ENCODE peak calls at places on chromosomes 12 and 14, in five cellular contexts. F is thoracic aorta, Z is HCT116, Q is retinal pigment epithelial cell, E is GM12864. L is an unnamed sample.

GRCh38 chr14:72451081-72451972 is 442.6 kb downstream of the DPF3 start:
- DNase-seq in F (no peak), Z (no peak), Q (peak), E (peak), L (peak)

GRCh38 chr12:114902665-114903393 is 218.9 kb upstream of the TBX3 start:
- DNase-seq in F (no peak), Z (no peak), Q (no peak), E (no peak), L (no peak)

GRCh38 chr12:98998697-98999299 is 353.7 kb downstream of the APAF1 start:
- DNase-seq in F (no peak), Z (peak), Q (peak), E (no peak), L (peak)

GRCh38 chr14:99572173-99572999 is 31.6 kb downstream of the CCDC85C start:
- DNase-seq in F (no peak), Z (no peak), Q (no peak), E (no peak), L (no peak)

GRCh38 chr12:48053883-48054282 is 49.6 kb upstream of the COL2A1 start:
- DNase-seq in F (no peak), Z (no peak), Q (no peak), E (no peak), L (no peak)

GRCh38 chr12:52681551-52682380 is 1.6 kb upstream of the KRT1 start:
- DNase-seq in F (no peak), Z (no peak), Q (no peak), E (no peak), L (no peak)

GRCh38 chr14:61559641-61560201 is 135.6 kb upstream of the HIF1A start:
- DNase-seq in F (no peak), Z (peak), Q (no peak), E (no peak), L (no peak)

GRCh38 chr12:946212-946611 is 3.3 kb downstream of the RAD52 start:
- DNase-seq in F (no peak), Z (no peak), Q (no peak), E (no peak), L (no peak)

GRCh38 chr14:27078176-27078575 is 480.3 kb upstream of the NOVA1 start:
- DNase-seq in F (no peak), Z (no peak), Q (peak), E (no peak), L (no peak)

GRCh38 chr12:96399081-96399918 is 939 bp downstream of the CDK17 start:
- DNase-seq in F (peak), Z (no peak), Q (no peak), E (no peak), L (peak)
- TF ChIP-seq CTCF in F (no peak), Z (no peak), Q (peak), E (peak), L (no peak)

DNA sequence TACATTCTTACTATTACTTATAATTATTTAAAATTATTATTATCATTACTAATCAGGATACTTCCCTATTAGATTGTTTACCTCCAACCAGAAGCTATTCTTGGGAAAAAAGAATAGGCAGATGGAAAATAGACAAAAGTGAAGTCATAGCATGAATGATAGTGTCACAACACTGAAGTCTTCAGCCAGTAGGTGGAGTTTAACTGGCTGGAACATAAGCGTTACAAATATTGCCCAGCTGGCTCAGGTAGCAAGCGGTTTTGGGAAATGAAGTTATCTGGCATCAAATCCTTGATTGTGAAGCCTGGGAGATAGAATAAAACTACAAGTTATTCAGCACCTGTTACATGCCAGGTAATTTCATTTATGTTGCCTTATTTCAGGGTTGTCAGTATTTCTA is 762.9 kb downstream of the C12orf50 start:
- DNase-seq in F (no peak), Z (no peak), Q (no peak), E (no peak), L (no peak)
- TF ChIP-seq CTCF in F (no peak), Z (peak), Q (no peak), E (no peak), L (no peak)

DNA sequence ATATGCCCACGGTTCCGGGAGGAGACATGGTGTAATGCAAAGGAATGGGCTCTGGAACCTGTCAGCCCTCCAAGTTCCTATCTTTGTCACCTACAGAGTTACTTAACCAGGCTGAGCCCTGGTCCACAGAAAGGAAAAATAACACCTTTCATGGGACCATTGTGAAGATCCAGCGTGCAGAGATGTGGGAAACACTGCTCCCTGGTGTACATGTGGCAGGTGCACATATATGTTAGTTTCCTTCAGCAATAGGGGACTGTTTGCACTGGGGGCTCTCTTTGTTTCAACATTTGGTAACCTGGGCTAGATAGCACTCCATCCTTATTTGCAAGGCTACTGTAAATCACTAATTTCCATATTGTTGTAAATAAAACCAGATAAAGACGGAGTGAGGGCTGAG is 72.3 kb downstream of the ANO2 start:
- DNase-seq in F (no peak), Z (peak), Q (peak), E (no peak), L (no peak)
- TF ChIP-seq CTCF in F (peak), Z (peak), Q (peak), E (no peak), L (no peak)

GRCh38 chr12:10457760-10458159 is 4.6 kb upstream of the KLRC1 start:
- DNase-seq in F (no peak), Z (no peak), Q (no peak), E (no peak), L (no peak)
- TF ChIP-seq CTCF in F (no peak), Z (no peak), Q (no peak), E (no peak), L (no peak)

DNA sequence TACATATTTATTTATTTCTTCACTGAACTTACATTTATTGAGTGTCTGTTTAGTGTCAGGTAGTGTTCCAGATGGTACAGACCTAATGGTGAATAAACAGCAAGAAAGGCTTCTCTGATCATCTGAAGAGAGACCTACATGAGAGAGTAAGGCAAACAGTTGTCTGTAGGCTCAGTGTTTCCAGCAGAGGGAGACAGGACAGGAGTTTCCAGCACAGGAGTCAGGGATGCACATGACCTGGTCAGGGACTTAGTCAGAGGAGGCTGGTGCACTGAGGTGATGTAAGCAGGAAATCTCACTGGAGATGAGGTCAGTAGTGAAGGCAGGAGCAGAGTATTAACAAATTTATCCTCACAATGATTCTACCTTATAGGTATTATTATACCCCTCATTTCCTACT is 233.2 kb downstream of the MDGA2 start:
- DNase-seq in F (no peak), Z (peak), Q (peak), E (no peak), L (no peak)
- TF ChIP-seq CTCF in F (no peak), Z (peak), Q (peak), E (no peak), L (no peak)

GRCh38 chr12:41011939-41012338 is 176.2 kb upstream of the PDZRN4 start:
- DNase-seq in F (no peak), Z (no peak), Q (no peak), E (no peak), L (no peak)
- TF ChIP-seq CTCF in F (peak), Z (peak), Q (peak), E (peak), L (no peak)

GRCh38 chr12:45216297-45216982 is 545 bp downstream of the ANO6 start:
- DNase-seq in F (no peak), Z (no peak), Q (no peak), E (no peak), L (peak)
- TF ChIP-seq CTCF in F (peak), Z (peak), Q (peak), E (peak), L (peak)

GRCh38 chr12:43107401-43107800 is 444.6 kb downstream of the ADAMTS20 start:
- DNase-seq in F (no peak), Z (no peak), Q (no peak), E (no peak), L (no peak)
- TF ChIP-seq CTCF in F (no peak), Z (no peak), Q (no peak), E (no peak), L (no peak)